ENCODE peak calls at places on chromosome 21, in six cellular contexts. One of them, this sample, is unnamed.

GRCh38 chr21:45822429-45823099 is 159.0 kb upstream of the COL6A1 start:
- DNase-seq in BE2C: no peak
- DNase-seq in neural progenitor cell: no peak
- DNase-seq in fibroblast of the aortic adventitia: no peak
- DNase-seq in cardiac muscle cell: no peak
- DNase-seq in epithelial cell of esophagus: no peak
- DNase-seq in this sample: no peak

GRCh38 chr21:29232601-29233541 is 65.9 kb upstream of the BACH1 start:
- DNase-seq in BE2C: no peak
- DNase-seq in neural progenitor cell: no peak
- DNase-seq in fibroblast of the aortic adventitia: peak
- DNase-seq in cardiac muscle cell: no peak
- DNase-seq in epithelial cell of esophagus: peak
- DNase-seq in this sample: peak

GRCh38 chr21:46550511-46550941 is 54.4 kb downstream of the S100B start:
- DNase-seq in BE2C: no peak
- DNase-seq in neural progenitor cell: no peak
- DNase-seq in fibroblast of the aortic adventitia: no peak
- DNase-seq in cardiac muscle cell: no peak
- DNase-seq in epithelial cell of esophagus: no peak
- DNase-seq in this sample: no peak

GRCh38 chr21:43609501-43610340 is 49.6 kb downstream of the HSF2BP start:
- DNase-seq in BE2C: peak
- DNase-seq in neural progenitor cell: no peak
- DNase-seq in fibroblast of the aortic adventitia: peak
- DNase-seq in cardiac muscle cell: peak
- DNase-seq in epithelial cell of esophagus: peak
- DNase-seq in this sample: peak

GRCh38 chr21:14842641-14843040 is 222.2 kb downstream of the NRIP1 start:
- DNase-seq in BE2C: no peak
- DNase-seq in neural progenitor cell: no peak
- DNase-seq in fibroblast of the aortic adventitia: peak
- DNase-seq in cardiac muscle cell: no peak
- DNase-seq in epithelial cell of esophagus: no peak
- DNase-seq in this sample: no peak

GRCh38 chr21:34614443-34614692 is 545 bp downstream of the RCAN1 start:
- DNase-seq in BE2C: no peak
- DNase-seq in neural progenitor cell: no peak
- DNase-seq in fibroblast of the aortic adventitia: no peak
- DNase-seq in cardiac muscle cell: no peak
- DNase-seq in epithelial cell of esophagus: no peak
- DNase-seq in this sample: no peak

GRCh38 chr21:17612023-17612564 is 607 bp downstream of the BTG3 start:
- DNase-seq in BE2C: peak
- DNase-seq in neural progenitor cell: no peak
- DNase-seq in fibroblast of the aortic adventitia: peak
- DNase-seq in cardiac muscle cell: peak
- DNase-seq in epithelial cell of esophagus: peak
- DNase-seq in this sample: peak

GRCh38 chr21:45981641-45982255 is at the start of gene COL6A1:
- DNase-seq in BE2C: peak
- DNase-seq in neural progenitor cell: peak
- DNase-seq in fibroblast of the aortic adventitia: peak
- DNase-seq in cardiac muscle cell: peak
- DNase-seq in epithelial cell of esophagus: no peak
- DNase-seq in this sample: peak

GRCh38 chr21:17576080-17576835 is 36.4 kb downstream of the BTG3 start:
- DNase-seq in BE2C: peak
- DNase-seq in neural progenitor cell: no peak
- DNase-seq in fibroblast of the aortic adventitia: no peak
- DNase-seq in cardiac muscle cell: peak
- DNase-seq in epithelial cell of esophagus: no peak
- DNase-seq in this sample: no peak

GRCh38 chr21:33109574-33110339 is 39.8 kb downstream of the OLIG1 start:
- DNase-seq in BE2C: no peak
- DNase-seq in neural progenitor cell: peak
- DNase-seq in fibroblast of the aortic adventitia: no peak
- DNase-seq in cardiac muscle cell: peak
- DNase-seq in epithelial cell of esophagus: peak
- DNase-seq in this sample: no peak

GRCh38 chr21:35882791-35883240 is 177.5 kb downstream of the SETD4 start:
- DNase-seq in BE2C: no peak
- DNase-seq in neural progenitor cell: no peak
- DNase-seq in fibroblast of the aortic adventitia: no peak
- DNase-seq in cardiac muscle cell: no peak
- DNase-seq in epithelial cell of esophagus: no peak
- DNase-seq in this sample: peak

GRCh38 chr21:35885942-35886541 is 174.3 kb downstream of the SETD4 start:
- DNase-seq in BE2C: no peak
- DNase-seq in neural progenitor cell: no peak
- DNase-seq in fibroblast of the aortic adventitia: no peak
- DNase-seq in cardiac muscle cell: no peak
- DNase-seq in epithelial cell of esophagus: no peak
- DNase-seq in this sample: no peak

GRCh38 chr21:35886887-35887286 is 173.4 kb downstream of the SETD4 start:
- DNase-seq in BE2C: peak
- DNase-seq in neural progenitor cell: no peak
- DNase-seq in fibroblast of the aortic adventitia: no peak
- DNase-seq in cardiac muscle cell: no peak
- DNase-seq in epithelial cell of esophagus: no peak
- DNase-seq in this sample: no peak
- TF ChIP-seq CTCF in BE2C: no peak
- TF ChIP-seq CTCF in neural progenitor cell: no peak
- TF ChIP-seq CTCF in fibroblast of the aortic adventitia: no peak
- TF ChIP-seq CTCF in cardiac muscle cell: no peak
- TF ChIP-seq CTCF in epithelial cell of esophagus: no peak
- TF ChIP-seq CTCF in this sample: no peak

GRCh38 chr21:42118121-42118795 is 47.1 kb downstream of the UMODL1 start:
- DNase-seq in BE2C: no peak
- DNase-seq in neural progenitor cell: no peak
- DNase-seq in fibroblast of the aortic adventitia: no peak
- DNase-seq in cardiac muscle cell: no peak
- DNase-seq in epithelial cell of esophagus: no peak
- DNase-seq in this sample: no peak
- H3K4me3 ChIP-seq in BE2C: no peak
- H3K4me3 ChIP-seq in neural progenitor cell: no peak
- H3K4me3 ChIP-seq in fibroblast of the aortic adventitia: no peak
- H3K4me3 ChIP-seq in cardiac muscle cell: no peak
- H3K4me3 ChIP-seq in epithelial cell of esophagus: no peak
- H3K4me3 ChIP-seq in this sample: no peak

DNA sequence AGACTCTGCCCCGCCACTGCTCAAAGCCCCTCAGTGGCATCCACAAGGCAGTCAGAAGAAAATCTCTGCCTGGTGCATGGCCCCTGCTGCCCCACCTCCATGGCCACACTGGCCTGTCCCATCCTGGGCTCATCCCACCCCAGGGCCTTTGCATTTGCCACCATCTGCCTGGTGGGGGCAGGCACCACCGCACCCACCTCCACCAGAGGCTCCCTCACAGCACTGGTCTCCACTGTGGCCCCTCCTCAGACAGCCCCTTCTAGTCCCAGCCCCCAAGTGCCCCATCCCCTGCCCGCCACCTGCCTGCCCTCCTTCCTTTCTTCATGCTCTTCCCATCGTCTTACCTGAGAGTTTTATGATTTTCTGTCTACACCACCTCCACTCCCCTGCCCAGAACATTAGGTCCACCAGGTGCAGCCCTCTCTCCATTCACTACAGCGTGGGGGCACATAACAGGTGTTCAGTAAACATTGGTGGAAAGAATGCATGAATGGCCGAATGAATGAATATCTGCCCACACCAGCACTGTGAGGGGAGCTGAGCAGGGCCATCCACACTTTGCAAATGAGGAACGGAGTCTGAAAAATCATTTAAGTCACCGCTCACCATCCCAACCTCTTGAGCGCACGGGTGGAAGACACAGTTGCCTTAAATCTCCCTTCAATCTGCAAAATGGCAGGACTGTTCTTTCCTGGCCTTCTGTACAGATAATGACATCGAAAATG is 2.1 kb downstream of the PRDM15 start:
- DNase-seq in BE2C: no peak
- DNase-seq in neural progenitor cell: no peak
- DNase-seq in fibroblast of the aortic adventitia: no peak
- DNase-seq in cardiac muscle cell: no peak
- DNase-seq in epithelial cell of esophagus: no peak
- DNase-seq in this sample: no peak
- TF ChIP-seq CTCF in BE2C: no peak
- TF ChIP-seq CTCF in neural progenitor cell: no peak
- TF ChIP-seq CTCF in fibroblast of the aortic adventitia: no peak
- TF ChIP-seq CTCF in cardiac muscle cell: no peak
- TF ChIP-seq CTCF in epithelial cell of esophagus: no peak
- TF ChIP-seq CTCF in this sample: no peak

GRCh38 chr21:28111151-28111619 is 881.5 kb downstream of the LTN1 start:
- DNase-seq in BE2C: peak
- DNase-seq in neural progenitor cell: no peak
- DNase-seq in fibroblast of the aortic adventitia: peak
- DNase-seq in cardiac muscle cell: peak
- DNase-seq in epithelial cell of esophagus: no peak
- DNase-seq in this sample: peak
- H3K4me3 ChIP-seq in BE2C: peak
- H3K4me3 ChIP-seq in neural progenitor cell: no peak
- H3K4me3 ChIP-seq in fibroblast of the aortic adventitia: no peak
- H3K4me3 ChIP-seq in cardiac muscle cell: no peak
- H3K4me3 ChIP-seq in epithelial cell of esophagus: no peak
- H3K4me3 ChIP-seq in this sample: peak

DNA sequence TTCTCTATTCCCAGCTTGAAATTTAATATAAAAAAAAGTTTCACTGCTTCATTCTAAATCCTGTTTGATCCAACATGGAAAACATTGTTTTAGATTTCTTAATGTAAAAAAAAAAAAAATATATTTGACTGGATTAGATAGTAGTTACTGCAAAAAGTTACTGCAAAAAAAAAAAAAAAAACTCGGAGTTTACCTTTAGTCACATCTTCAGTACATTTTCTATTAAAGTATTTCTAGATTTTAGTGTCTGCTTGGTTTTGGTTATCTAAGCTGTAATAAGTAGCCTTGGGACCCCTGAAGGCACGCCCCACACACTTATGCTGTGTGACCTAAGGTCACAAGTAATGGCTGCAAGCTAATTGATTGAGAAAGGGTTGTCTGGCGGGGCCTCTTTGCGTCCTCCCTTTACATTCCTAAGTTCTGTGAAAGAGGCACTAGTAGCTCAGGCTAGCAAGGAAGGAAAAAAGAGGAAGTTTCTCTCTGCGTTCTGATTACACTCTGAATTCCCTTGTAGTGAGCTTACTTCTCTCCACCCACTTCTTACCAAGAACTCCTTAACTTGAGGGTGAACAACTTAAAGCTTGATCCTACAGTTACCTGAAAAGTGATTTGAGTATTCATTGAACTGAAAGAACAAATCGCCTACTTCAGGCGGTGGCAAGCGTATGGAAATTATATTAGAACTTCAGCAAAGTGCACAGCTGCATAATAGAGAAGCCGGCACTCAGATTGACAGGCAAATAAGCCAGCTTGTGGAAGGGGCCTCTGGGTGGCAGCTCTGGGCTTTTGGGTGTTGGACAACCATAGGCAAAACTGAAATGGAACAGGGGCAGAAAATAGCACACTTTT is 464.2 kb downstream of the USP25 start:
- DNase-seq in BE2C: peak
- DNase-seq in neural progenitor cell: peak
- DNase-seq in fibroblast of the aortic adventitia: peak
- DNase-seq in cardiac muscle cell: peak
- DNase-seq in epithelial cell of esophagus: peak
- DNase-seq in this sample: peak
- TF ChIP-seq CTCF in BE2C: peak
- TF ChIP-seq CTCF in neural progenitor cell: no peak
- TF ChIP-seq CTCF in fibroblast of the aortic adventitia: peak
- TF ChIP-seq CTCF in cardiac muscle cell: peak
- TF ChIP-seq CTCF in epithelial cell of esophagus: peak
- TF ChIP-seq CTCF in this sample: peak

This sample was measured in fibroblast of mammary gland.